ENCODE peak calls at places on chromosome X, in eight cellular contexts. W is SK-N-SH, D is lower lobe of right lung, S is Peyer's patch, J is right lobe of liver, P is suprapubic skin, Q is heart right ventricle, N is right cardiac atrium. I is an unnamed sample.

GRCh38 chrX:109797311-109797975 is 64.4 kb upstream of the ACSL4 start:
- DNase-seq in J (peak; percentile 60), D (no peak), W (peak; percentile 47), S (no peak), P (no peak), N (no peak), Q (no peak), I (no peak)

GRCh38 chrX:3184176-3184930 is 143.1 kb downstream of the ARSF start:
- DNase-seq in P (no peak), W (no peak), N (peak; percentile 52), J (no peak), Q (no peak), S (no peak), D (no peak), I (no peak)

GRCh38 chrX:31223817-31224216 is 152.0 kb upstream of the FTHL17 start:
- DNase-seq in J (no peak), P (no peak), D (no peak), S (no peak), N (no peak), Q (no peak), W (no peak), I (no peak)

GRCh38 chrX:45775462-45775861 is 574.8 kb upstream of the DIPK2B start:
- DNase-seq in P (no peak), Q (no peak), N (no peak), J (no peak), D (no peak), W (no peak), S (no peak), I (no peak)

GRCh38 chrX:2401590-2402360 is 99.0 kb downstream of the DHRSX start:
- DNase-seq in N (peak; percentile 61), D (no peak), J (no peak), S (no peak), P (no peak), Q (peak; percentile 22), W (no peak), I (no peak)

GRCh38 chrX:10103023-10103422 is 53.8 kb upstream of the CLCN4 start:
- DNase-seq in P (no peak), W (no peak), N (no peak), S (no peak), D (no peak), J (no peak), Q (no peak), I (peak; percentile 37)

GRCh38 chrX:41716767-41717473 is 7.1 kb upstream of the GPR82 start:
- DNase-seq in D (no peak), P (no peak), J (no peak), W (no peak), Q (no peak), N (no peak), S (no peak), I (no peak)

GRCh38 chrX:84188320-84188834 is 378 bp upstream of the RPS6KA6 start:
- DNase-seq in S (peak; percentile 48), N (peak; percentile 84), Q (peak; percentile 30), D (peak; percentile 60), W (peak; percentile 82), J (peak; percentile 61), P (peak; percentile 60), I (no peak)

GRCh38 chrX:115988825-115989224 is 181.7 kb upstream of the AGTR2 start:
- DNase-seq in W (peak; percentile 16), Q (no peak), S (no peak), N (no peak), P (no peak), D (no peak), J (no peak), I (no peak)

GRCh38 chrX:68180501-68181061 is 252.7 kb downstream of the OPHN1 start:
- DNase-seq in J (no peak), D (no peak), P (no peak), W (no peak), S (no peak), Q (no peak), N (no peak), I (no peak)

GRCh38 chrX:120140293-120140981 is 18.0 kb upstream of the RHOXF2 start:
- DNase-seq in S (no peak), J (no peak), Q (no peak), P (no peak), W (no peak), N (no peak), D (no peak), I (no peak)

GRCh38 chrX:47644557-47645091 is 5.7 kb downstream of the ELK1 start:
- DNase-seq in N (no peak), Q (no peak), S (no peak), D (no peak), P (no peak), W (peak; percentile 65), J (no peak), I (no peak)

GRCh38 chrX:150958177-150958576 is 25.0 kb upstream of the HMGB3 start:
- DNase-seq in W (no peak), S (no peak), D (no peak), J (no peak), Q (no peak), P (no peak), N (no peak), I (no peak)

GRCh38 chrX:148562846-148563245 is 62.4 kb downstream of the AFF2 start:
- DNase-seq in S (no peak), Q (no peak), J (no peak), W (no peak), D (no peak), N (no peak), P (no peak), I (no peak)

GRCh38 chrX:100931218-100931924 is 2.7 kb upstream of the XKRX start:
- DNase-seq in D (no peak), W (no peak), N (no peak), S (no peak), J (no peak), P (no peak), Q (no peak), I (no peak)

GRCh38 chrX:10971176-10971575 is 140.0 kb upstream of the HCCS start:
- DNase-seq in W (no peak), J (no peak), D (no peak), N (no peak), P (no peak), Q (no peak), S (no peak), I (no peak)

GRCh38 chrX:22534643-22535042 is 261.9 kb downstream of the CBLL2 start:
- DNase-seq in W (no peak), Q (peak; percentile 6), N (no peak), S (no peak), P (no peak), D (no peak), J (no peak), I (no peak)

GRCh38 chrX:134764202-134764785 is 106.0 kb upstream of the PLAC1 start:
- DNase-seq in D (no peak), N (no peak), W (peak; percentile 66), Q (no peak), S (no peak), P (no peak), J (no peak), I (no peak)

GRCh38 chrX:134758652-134759051 is 100.4 kb upstream of the PLAC1 start:
- DNase-seq in P (no peak), D (no peak), N (no peak), S (no peak), W (no peak), Q (no peak), J (no peak), I (no peak)

GRCh38 chrX:134760671-134761070 is 102.4 kb upstream of the PLAC1 start:
- DNase-seq in N (no peak), S (no peak), D (no peak), W (no peak), Q (no peak), J (no peak), P (no peak), I (no peak)

GRCh38 chrX:134761788-134762187 is 103.5 kb upstream of the PLAC1 start:
- DNase-seq in D (no peak), S (no peak), J (no peak), W (peak; percentile 16), N (no peak), Q (no peak), P (no peak), I (no peak)
- H3K27me3 ChIP-seq in D (no peaks in the 10 kb centered on the region), S (no peaks in the 10 kb centered on the region), J (no peaks in the 10 kb centered on the region), W (no peaks in the 10 kb centered on the region), N (no peaks in the 10 kb centered on the region), Q (no peaks in the 10 kb centered on the region), P (no peaks in the 10 kb centered on the region), I (no peaks in the 10 kb centered on the region)

DNA sequence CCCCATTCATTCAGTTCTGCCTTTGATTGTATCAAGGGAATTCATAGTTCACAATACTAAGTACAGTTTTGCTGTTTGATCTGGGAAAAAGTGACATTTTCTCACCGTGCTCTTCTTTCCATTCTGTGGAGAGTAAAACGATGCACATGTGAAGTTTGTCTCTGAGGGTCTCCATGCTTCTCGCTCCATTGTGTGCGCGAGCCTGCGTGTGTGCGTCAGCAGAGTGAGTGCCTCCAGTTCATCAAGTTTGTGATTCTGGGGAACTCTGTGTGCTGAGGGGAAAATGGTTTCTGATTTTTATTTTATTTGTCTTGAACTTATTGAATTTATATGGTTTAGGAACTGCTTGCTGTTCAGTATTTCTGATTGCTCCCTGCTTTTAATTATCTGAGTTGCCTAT is 2.0 kb downstream of the STK26 start:
- DNase-seq in W (no peak), Q (no peak), D (no peak), S (no peak), N (no peak), J (no peak), P (no peak), I (no peak)
- H3K4me3 ChIP-seq in W (no peak overlapping the region), Q (no peak overlapping the region), D (peak overlapping the region; percentile 0), S (no peak overlapping the region), N (no peak overlapping the region), J (no peak overlapping the region), P (no peak overlapping the region), I (no peak overlapping the region)

GRCh38 chrX:132101799-132102198 is 26.0 kb downstream of the FRMD7 start:
- DNase-seq in P (no peak), W (no peak), S (no peak), D (no peak), N (no peak), J (no peak), Q (no peak), I (no peak)

GRCh38 chrX:132107291-132107690 is 20.5 kb downstream of the FRMD7 start:
- DNase-seq in W (no peak), J (no peak), D (no peak), P (no peak), S (no peak), N (no peak), Q (no peak), I (no peak)
- H3K27me3 ChIP-seq in W (peaks cover 9% of the 10 kb centered on the region), J (no peaks in the 10 kb centered on the region), D (no peaks in the 10 kb centered on the region), P (no peaks in the 10 kb centered on the region), S (no peaks in the 10 kb centered on the region), N (no peaks in the 10 kb centered on the region), Q (no peaks in the 10 kb centered on the region), I (no peaks in the 10 kb centered on the region)

GRCh38 chrX:34813618-34814017 is 129.0 kb upstream of the FAM47B start:
- DNase-seq in Q (no peak), D (no peak), S (no peak), W (no peak), J (no peak), P (no peak), N (no peak), I (no peak)

GRCh38 chrX:34809096-34809495 is 133.5 kb upstream of the FAM47B start:
- DNase-seq in J (no peak), S (no peak), P (no peak), W (no peak), Q (no peak), D (no peak), N (no peak), I (no peak)

GRCh38 chrX:34810911-34811310 is 131.7 kb upstream of the FAM47B start:
- DNase-seq in N (no peak), S (no peak), J (no peak), W (no peak), P (no peak), D (no peak), Q (no peak), I (no peak)

GRCh38 chrX:34805951-34806350 is 136.6 kb upstream of the FAM47B start:
- DNase-seq in W (no peak), Q (no peak), N (no peak), S (no peak), J (no peak), D (no peak), P (no peak), I (no peak)

GRCh38 chrX:34810364-34810763 is 132.2 kb upstream of the FAM47B start:
- DNase-seq in J (no peak), S (no peak), N (no peak), W (no peak), Q (no peak), P (no peak), D (no peak), I (no peak)
- H3K4me3 ChIP-seq in J (no peak overlapping the region), S (no peak overlapping the region), N (no peak overlapping the region), W (no peak overlapping the region), Q (no peak overlapping the region), P (no peak overlapping the region), D (no peak overlapping the region), I (no peak overlapping the region)